ENCODE peak calls at places on chromosomes 13 and 19, in four cellular contexts. F is A549, U is endothelial cell of umbilical vein, A is H1. L is an unnamed sample.

GRCh38 chr19:44808463-44809371 is at the start of gene BCAM:
- DNase-seq in A (peak), F (peak), U (peak), L (peak)

GRCh38 chr13:33311040-33311439 is 25.5 kb upstream of the STARD13 start:
- DNase-seq in A (no peak), U (no peak), F (no peak), L (no peak)

GRCh38 chr13:114029866-114030625 is 56.2 kb upstream of the C13orf46 start:
- DNase-seq in F (no peak), A (no peak), U (no peak), L (no peak)

GRCh38 chr13:42361701-42362100 is 89.7 kb downstream of the AKAP11 start:
- DNase-seq in A (no peak), U (peak), F (no peak), L (no peak)

GRCh38 chr19:15649526-15649925 is 8.8 kb downstream of the CYP4F3 start:
- DNase-seq in U (no peak), F (no peak), A (no peak), L (no peak)

GRCh38 chr19:33275933-33276619 is 26.3 kb downstream of the CEBPA start:
- DNase-seq in A (no peak), U (no peak), F (no peak), L (no peak)

GRCh38 chr13:30737511-30738342 is 2.4 kb downstream of the ALOX5AP start:
- DNase-seq in F (no peak), U (no peak), A (no peak), L (no peak)

GRCh38 chr13:76936736-76937135 is 11.6 kb upstream of the ACOD1 start:
- DNase-seq in U (no peak), A (no peak), F (no peak), L (no peak)

GRCh38 chr13:92823059-92823458 is 403.5 kb upstream of the GPC6 start:
- DNase-seq in A (no peak), F (no peak), U (no peak), L (no peak)

GRCh38 chr13:43883636-43884035 is 3.9 kb downstream of the LACC1 start:
- DNase-seq in F (no peak), U (no peak), A (no peak), L (no peak)

GRCh38 chr19:45078390-45079062 is 534 bp upstream of the GEMIN7 start:
- DNase-seq in F (no peak), U (no peak), A (no peak), L (no peak)

GRCh38 chr19:30163663-30164062 is 208.5 kb upstream of the ZNF536 start:
- DNase-seq in A (peak), U (no peak), F (no peak), L (no peak)

GRCh38 chr13:100235311-100235901 is 146.5 kb downstream of the PCCA start:
- DNase-seq in U (peak), A (no peak), F (peak), L (no peak)

GRCh38 chr19:6740589-6741348 is 1.3 kb downstream of the TRIP10 start:
- DNase-seq in F (no peak), U (peak), A (no peak), L (peak)

GRCh38 chr19:38233740-38234251 is 9.8 kb upstream of the DPF1 start:
- DNase-seq in A (peak), U (peak), F (peak), L (peak)

GRCh38 chr13:106407338-106407737 is 128.1 kb downstream of the EFNB2 start:
- DNase-seq in A (no peak), U (no peak), F (no peak), L (no peak)

GRCh38 chr13:27353166-27353583 is 71.2 kb upstream of the GTF3A start:
- DNase-seq in U (no peak), F (no peak), A (no peak), L (no peak)

GRCh38 chr19:37983916-37984315 is 76.9 kb downstream of the SIPA1L3 start:
- DNase-seq in A (no peak), F (no peak), U (no peak), L (no peak)

GRCh38 chr19:44822670-44823372 is 13.9 kb downstream of the BCAM start:
- DNase-seq in U (no peak), F (no peak), A (no peak), L (no peak)

GRCh38 chr13:46146898-46147297 is 35.1 kb downstream of the LCP1 start:
- DNase-seq in F (no peak), A (no peak), U (no peak), L (peak)

GRCh38 chr19:17536957-17537356 is 18.5 kb upstream of the COLGALT1 start:
- DNase-seq in U (no peak), F (no peak), A (no peak), L (no peak)

GRCh38 chr19:10364644-10365043 is 15.7 kb downstream of the TYK2 start:
- DNase-seq in F (no peak), U (no peak), A (no peak), L (no peak)

GRCh38 chr13:113654175-113654560 is 3.8 kb downstream of the ATP4B start:
- DNase-seq in A (no peak), U (peak), F (no peak), L (peak)

GRCh38 chr13:48853381-48854102 is 122.2 kb upstream of the FNDC3A start:
- DNase-seq in A (no peak), F (no peak), U (peak), L (no peak)

GRCh38 chr19:18291590-18292459 is 10.4 kb upstream of the JUND start:
- DNase-seq in A (peak), F (peak), U (peak), L (peak)

GRCh38 chr13:106381083-106381482 is 154.4 kb downstream of the EFNB2 start:
- DNase-seq in F (no peak), A (no peak), U (peak), L (no peak)

GRCh38 chr19:43503501-43504425 is 783 bp downstream of the PHLDB3 start:
- DNase-seq in U (peak), F (peak), A (peak), L (peak)

GRCh38 chr19:43506629-43507028 is 2.1 kb upstream of the PHLDB3 start:
- DNase-seq in U (no peak), F (no peak), A (no peak), L (no peak)

GRCh38 chr19:43505941-43506340 is 1.4 kb upstream of the PHLDB3 start:
- DNase-seq in A (no peak), U (no peak), F (no peak), L (no peak)

GRCh38 chr19:43505186-43505456 is 575 bp upstream of the PHLDB3 start:
- DNase-seq in A (no peak), F (no peak), U (peak), L (no peak)

DNA sequence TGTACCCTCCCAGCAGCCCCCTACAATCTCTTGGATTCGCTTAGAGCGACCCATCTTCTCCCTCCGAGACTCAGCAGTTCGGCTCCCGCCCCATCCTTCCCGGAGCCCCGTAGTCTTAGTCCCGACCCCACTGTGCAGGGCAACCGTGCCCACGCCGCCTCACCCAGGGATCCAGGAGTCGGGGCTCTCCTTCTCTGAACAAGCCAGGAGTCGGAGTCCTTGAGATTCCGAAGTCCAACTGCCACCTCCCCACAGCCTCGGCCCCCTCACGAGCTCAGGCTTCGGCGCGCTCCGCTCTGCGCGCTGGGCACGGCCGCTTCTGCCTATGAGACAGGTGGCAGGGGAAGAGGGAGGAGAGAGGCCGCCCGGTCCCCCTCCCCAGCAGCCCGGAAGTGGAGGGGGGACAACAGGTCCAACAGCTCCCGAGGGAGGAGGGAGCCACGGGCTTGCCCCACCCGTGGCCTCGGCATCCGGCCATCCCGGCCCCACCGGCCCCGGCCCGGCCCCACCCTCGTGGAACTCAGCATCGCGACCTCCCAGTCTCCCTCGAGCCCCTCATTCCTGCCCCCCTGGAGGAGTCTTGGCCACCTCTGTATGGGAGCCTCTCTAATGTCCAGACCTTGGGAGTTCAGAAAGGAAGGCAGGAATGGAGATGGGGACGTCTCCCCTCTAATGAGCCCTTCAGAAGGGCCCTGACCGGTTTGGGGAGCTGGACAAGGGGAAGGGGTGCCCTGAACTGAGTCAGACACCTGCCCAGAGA is at the start of gene PHLDB3:
- DNase-seq in A (no peak), F (no peak), U (peak), L (peak)
- TF ChIP-seq JUN in A (no peak), F (no peak), U (no peak), L (no peak)

DNA sequence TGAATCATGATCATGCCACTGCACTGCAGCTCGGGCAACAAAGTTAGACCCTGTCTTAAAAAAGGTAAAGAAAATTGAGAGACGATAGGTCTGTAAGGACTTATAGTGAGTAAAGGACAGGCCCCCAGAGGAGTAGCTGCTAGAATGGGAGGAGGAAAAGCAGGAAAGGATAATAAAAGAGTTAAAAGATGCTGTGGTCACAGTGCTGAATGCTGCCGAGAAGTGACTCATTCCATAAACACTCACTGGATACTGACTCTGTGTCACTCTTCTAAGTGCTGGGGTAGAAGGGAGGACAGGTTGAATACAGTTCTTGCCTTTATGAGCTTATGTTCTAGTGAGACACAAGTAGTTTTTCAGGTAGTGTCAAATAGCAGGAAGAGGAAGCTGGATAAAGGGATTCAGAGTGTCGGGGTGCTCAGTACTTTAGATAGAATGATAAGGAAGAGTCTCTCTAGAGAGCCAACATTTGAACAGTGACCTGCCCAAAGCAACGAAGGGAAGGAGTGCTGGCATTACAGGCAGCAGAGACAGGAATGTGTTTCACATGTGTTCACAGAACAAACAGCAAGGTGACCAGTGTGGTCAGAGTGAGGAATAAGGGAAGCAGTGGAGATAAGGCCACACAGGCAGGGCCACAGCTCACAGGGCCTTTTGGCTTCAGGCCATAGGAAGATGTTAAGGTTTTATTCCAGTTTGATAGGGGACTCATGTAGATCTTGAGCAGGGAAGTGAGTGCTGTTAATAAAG is 1240.5 kb downstream of the UQCRFS1 start:
- DNase-seq in A (no peak), U (no peak), F (no peak), L (no peak)
- TF ChIP-seq JUN in A (no peak), U (no peak), F (no peak), L (no peak)

DNA sequence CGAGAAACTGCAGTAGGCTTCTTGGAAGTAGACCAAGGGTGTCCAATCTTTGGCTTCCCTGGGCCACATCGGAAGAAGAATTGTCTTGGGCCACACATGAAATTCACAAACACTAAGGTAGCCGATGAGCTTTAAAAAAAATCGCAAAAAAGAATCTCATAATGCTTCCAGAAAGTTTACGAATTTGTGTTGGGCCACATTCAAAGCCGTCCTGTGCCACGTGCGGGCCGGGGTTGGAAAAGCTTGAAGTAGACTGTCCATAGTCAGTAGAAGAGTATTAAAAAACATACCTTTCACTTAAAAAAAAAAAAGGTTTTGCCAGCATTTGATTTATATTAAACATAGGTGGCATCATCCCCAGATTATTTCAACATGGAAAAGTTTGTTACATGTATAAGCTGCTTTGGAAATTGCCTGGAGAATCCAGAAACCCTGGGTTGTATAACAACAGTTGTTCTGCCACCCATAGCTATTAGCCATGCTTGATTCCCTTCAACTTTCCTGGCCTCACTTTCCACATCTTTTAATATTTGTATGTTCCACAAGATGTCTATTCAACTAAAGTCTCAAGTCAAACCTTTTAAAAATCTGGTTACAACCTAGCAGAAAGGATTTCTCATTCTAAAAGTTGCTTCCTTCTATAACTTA is 1.0 kb downstream of the IFT88 start:
- DNase-seq in F (no peak), A (no peak), U (peak), L (no peak)
- TF ChIP-seq JUN in F (no peak), A (no peak), U (no peak), L (no peak)

GRCh38 chr13:73772449-73773186 is 361.6 kb downstream of the KLF12 start:
- DNase-seq in A (no peak), U (no peak), F (no peak), L (no peak)

GRCh38 chr13:73767747-73768315 is 366.4 kb downstream of the KLF12 start:
- DNase-seq in F (no peak), A (no peak), U (no peak), L (peak)

GRCh38 chr13:73765651-73766384 is 368.4 kb downstream of the KLF12 start:
- DNase-seq in U (peak), A (peak), F (no peak), L (peak)

DNA sequence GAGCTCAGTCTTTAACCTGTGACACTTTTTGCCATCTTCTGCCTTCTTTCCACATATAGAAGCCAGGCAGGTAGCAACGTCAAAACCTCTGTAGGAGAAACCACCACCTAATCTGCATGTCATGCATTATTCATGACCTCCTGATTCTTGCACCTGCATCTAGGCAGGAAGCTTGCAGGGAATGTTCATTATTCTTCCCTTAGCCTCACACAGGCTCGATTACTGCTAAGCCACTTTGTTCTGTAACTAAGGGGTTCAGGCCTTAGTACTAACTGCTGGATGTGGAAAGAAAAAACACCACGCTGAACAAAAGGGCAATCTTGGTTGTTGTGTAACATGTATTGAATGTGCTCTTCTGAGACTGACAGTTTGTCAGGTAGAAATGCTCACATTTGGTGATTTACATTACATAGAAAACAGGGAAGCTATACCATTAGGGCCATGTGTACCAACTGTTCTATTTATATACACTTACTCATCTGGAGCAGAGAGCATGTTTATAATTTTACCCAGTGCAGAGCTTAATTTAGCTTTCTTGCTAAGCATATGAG is 366.9 kb downstream of the KLF12 start:
- DNase-seq in F (no peak), A (no peak), U (peak), L (peak)
- TF ChIP-seq JUN in F (no peak), A (no peak), U (no peak), L (no peak)

L was measured in WTC11.